ENCODE peak calls at places on chromosomes 16 and 17, in eight cellular contexts. F, I, K, C, Z, H, S and M are unnamed samples.
A peak's percentile ranks its signal among the peaks of the same experiment; 100 is the strongest.

GRCh38 chr17:77160032-77160876 is 19.5 kb downstream of the SEC14L1 start:
- DNase-seq in Z (no peak), F (no peak), C (no peak), S (no peak), K (no peak), I (no peak), H (no peak), M (no peak)

GRCh38 chr17:29617125-29617480 is 5.6 kb downstream of the CORO6 start:
- DNase-seq in I (no peak), F (peak; percentile 94), Z (peak; percentile 69), K (peak; percentile 87), H (peak; percentile 89), C (peak; percentile 38), S (peak; percentile 67), M (peak; percentile 74)

GRCh38 chr17:64155751-64156544 is 26.0 kb upstream of the ERN1 start:
- DNase-seq in Z (peak; percentile 50), I (peak; percentile 18), H (peak; percentile 83), F (no peak), K (peak; percentile 21), C (peak; percentile 61), S (peak; percentile 45), M (no peak)

GRCh38 chr16:75322706-75323105 is 71.3 kb upstream of the BCAR1 start:
- DNase-seq in S (peak; percentile 51), I (peak; percentile 18), C (peak; percentile 64), H (no peak), Z (no peak), K (no peak), F (no peak), M (peak; percentile 77)

GRCh38 chr16:11655655-11656054 is 12.6 kb upstream of the SNN start:
- DNase-seq in F (no peak), S (no peak), Z (no peak), H (no peak), C (no peak), I (no peak), K (no peak), M (no peak)

GRCh38 chr17:75098861-75099260 is 10.9 kb upstream of the ARMC7 start:
- DNase-seq in H (no peak), S (no peak), Z (no peak), K (no peak), C (no peak), I (no peak), F (no peak), M (no peak)

GRCh38 chr17:65538679-65539529 is 22.5 kb downstream of the AXIN2 start:
- DNase-seq in C (no peak), S (no peak), F (no peak), I (no peak), H (no peak), K (peak; percentile 47), Z (no peak), M (no peak)

GRCh38 chr16:8920676-8921625 is 38.8 kb downstream of the LITAFD start:
- DNase-seq in K (no peak), I (no peak), H (no peak), C (peak; percentile 32), F (no peak), Z (no peak), S (peak; percentile 74), M (no peak)

GRCh38 chr16:1765826-1766225 is 5.5 kb downstream of the NME3 start:
- DNase-seq in Z (no peak), S (no peak), K (no peak), I (no peak), F (no peak), H (no peak), C (no peak), M (no peak)

GRCh38 chr16:2009791-2010510 is at the start of gene ZNF598:
- DNase-seq in I (peak; percentile 82), Z (peak; percentile 52), C (peak; percentile 84), K (peak; percentile 96), S (peak; percentile 85), F (peak; percentile 91), H (peak; percentile 91), M (peak; percentile 52)

GRCh38 chr17:679491-679890 is 35.1 kb downstream of the VPS53 start:
- DNase-seq in I (no peak), Z (no peak), C (no peak), H (no peak), S (no peak), F (no peak), K (no peak), M (no peak)

GRCh38 chr17:76447931-76448652 is 4.9 kb downstream of the UBE2O start:
- DNase-seq in S (peak; percentile 42), Z (no peak), C (peak; percentile 41), K (no peak), I (no peak), F (no peak), H (no peak), M (peak; percentile 44)

GRCh38 chr16:56355786-56356275 is 69.5 kb downstream of the AMFR start:
- DNase-seq in Z (no peak), C (no peak), F (no peak), H (peak; percentile 64), K (no peak), S (no peak), I (no peak), M (no peak)

GRCh38 chr17:57068222-57068658 is 16.8 kb upstream of the AKAP1 start:
- DNase-seq in S (no peak), C (no peak), I (no peak), K (no peak), Z (no peak), F (no peak), H (no peak), M (peak; percentile 64)

GRCh38 chr17:36813957-36814356 is 123.3 kb upstream of the LHX1 start:
- DNase-seq in I (no peak), S (no peak), Z (no peak), K (no peak), H (no peak), F (no peak), C (no peak), M (no peak)

GRCh38 chr16:56506941-56507340 is 12.9 kb downstream of the BBS2 start:
- DNase-seq in H (no peak), S (peak; percentile 89), Z (no peak), I (no peak), F (no peak), C (peak; percentile 80), K (no peak), M (peak; percentile 53)

GRCh38 chr17:39139137-39139516 is 12.3 kb downstream of the PLXDC1 start:
- DNase-seq in K (no peak), C (peak; percentile 92), Z (no peak), F (no peak), I (peak; percentile 86), S (peak; percentile 94), H (no peak), M (peak; percentile 43)

GRCh38 chr16:26149661-26150060 is 457.9 kb downstream of the HS3ST4 start:
- DNase-seq in H (no peak), Z (no peak), S (no peak), I (no peak), C (no peak), K (no peak), F (no peak), M (no peak)

GRCh38 chr17:58351182-58351581 is 819 bp downstream of the SUPT4H1 start:
- DNase-seq in C (no peak), H (no peak), K (no peak), Z (no peak), S (no peak), I (no peak), F (no peak), M (no peak)

GRCh38 chr17:64008830-64009229 is 10.7 kb downstream of the PRR29 start:
- DNase-seq in I (no peak), Z (no peak), S (no peak), H (no peak), F (no peak), C (no peak), K (no peak), M (no peak)

GRCh38 chr17:28878158-28878910 is 19.2 kb downstream of the FLOT2 start:
- DNase-seq in H (no peak), F (no peak), K (no peak), C (no peak), Z (no peak), S (no peak), I (no peak), M (peak; percentile 60)

DNA sequence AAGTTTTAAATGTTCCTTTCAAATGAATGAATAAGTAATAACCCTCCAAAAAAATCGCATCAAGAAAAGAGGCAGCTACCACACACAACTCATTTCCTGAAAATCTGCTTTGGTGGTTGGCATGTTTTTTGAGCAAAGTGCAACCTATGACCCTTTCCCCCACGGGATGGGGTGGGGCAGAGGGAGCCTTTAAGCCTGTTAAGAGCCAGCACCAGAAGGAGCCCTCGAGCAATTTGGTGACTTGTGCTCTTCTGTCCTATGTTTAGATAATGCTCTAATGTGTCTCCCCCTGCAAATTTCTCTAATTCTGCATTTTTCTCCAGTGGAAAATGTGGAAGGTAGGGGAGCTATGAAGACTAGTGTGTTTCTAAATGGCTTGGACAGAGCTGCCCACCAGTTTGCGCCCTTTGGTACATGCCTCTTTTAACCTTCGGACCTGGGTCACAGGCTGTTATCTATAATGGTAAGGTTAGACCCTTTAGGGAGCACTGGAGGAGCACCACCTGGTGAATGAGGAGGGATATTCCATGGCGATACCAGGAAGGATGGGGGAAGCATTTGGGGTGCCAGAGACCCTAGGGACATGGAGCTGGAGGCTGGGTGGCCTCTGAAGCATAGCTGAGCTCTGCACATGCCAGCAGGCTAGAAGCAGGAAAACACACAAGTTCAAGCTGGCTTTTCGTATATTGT is 1.6 kb downstream of the PYCARD start:
- DNase-seq in Z (no peak), H (no peak), K (no peak), F (no peak), C (no peak), I (peak; percentile 31), S (no peak), M (no peak)
- TF ChIP-seq CTCF in Z (no peak), H (no peak), K (no peak), F (no peak), C (peak; percentile 12), I (no peak), S (no peak), M (no peak)

GRCh38 chr17:12022310-12022709 is 1.6 kb downstream of the MAP2K4 start:
- DNase-seq in F (no peak), I (no peak), C (no peak), S (no peak), H (no peak), Z (no peak), K (no peak), M (no peak)
- H3K4me3 ChIP-seq in F (no peak overlapping the region), I (peak overlapping the region; percentile 64), C (peak overlapping the region; percentile 14), S (peak overlapping the region; percentile 69), H (no peak overlapping the region), Z (peak overlapping the region; percentile 98), K (peak overlapping the region; percentile 99), M (no peak overlapping the region)

GRCh38 chr16:30758988-30759461 is 2.8 kb downstream of the CFAP119 start:
- DNase-seq in F (no peak), K (no peak), I (no peak), S (no peak), Z (no peak), C (no peak), H (peak; percentile 66), M (no peak)
- H3K36me3 ChIP-seq in F (peaks cover 1% of the 10 kb centered on the region), K (peaks cover 12% of the 10 kb centered on the region), I (peaks cover 10% of the 10 kb centered on the region), S (peaks cover 22% of the 10 kb centered on the region), Z (peaks cover under 1% of the 10 kb centered on the region), C (peaks cover 27% of the 10 kb centered on the region), H (peaks cover 22% of the 10 kb centered on the region), M (peaks cover 10% of the 10 kb centered on the region)

DNA sequence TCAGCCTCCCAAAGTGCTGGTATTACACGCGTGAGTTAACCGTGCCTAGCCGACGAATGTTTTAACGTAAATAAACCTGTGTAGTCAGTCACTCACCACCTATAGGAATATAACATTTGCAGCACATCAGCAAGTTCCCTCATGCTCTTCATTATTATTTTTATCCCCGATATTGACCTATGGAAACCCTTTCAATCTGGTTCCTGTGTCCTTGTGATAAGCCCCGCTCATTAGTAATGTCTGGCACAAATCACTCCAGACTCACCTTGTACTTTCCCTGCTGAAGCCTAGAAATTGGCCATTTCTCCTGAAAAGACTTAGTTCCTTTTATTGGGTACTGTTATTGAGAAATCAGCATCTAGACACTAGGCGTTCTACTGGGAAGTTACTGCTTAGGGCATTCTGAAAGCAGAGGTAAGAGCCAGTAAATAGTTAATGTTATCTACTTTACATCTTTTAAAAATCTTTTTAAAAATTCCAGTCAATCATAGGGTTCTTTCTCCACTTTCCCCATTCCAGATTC is 1.5 kb upstream of the PHKG2 start:
- DNase-seq in Z (no peak), C (no peak), H (no peak), I (no peak), F (no peak), K (no peak), S (no peak), M (no peak)
- TF ChIP-seq CTCF in Z (no peak), C (no peak), H (no peak), I (no peak), F (no peak), K (no peak), S (no peak), M (no peak)